ENCODE peak calls at places on chromosomes 2 and 18, in five cellular contexts. One of them, this sample, is unnamed.

GRCh38 chr2:240230424-240230945 is 90.0 kb upstream of the OTOS start:
- DNase-seq in NCI-H1092: no peak
- DNase-seq in activated effector memory CD4-positive, alpha-beta T cell treated with Interleukin-2 at 50 U/mL for 16 hours: no peak
- DNase-seq in RPMI7951: no peak
- DNase-seq in islet precursor cell: no peak
- DNase-seq in this sample: no peak

GRCh38 chr2:238963164-238963969 is 115.5 kb downstream of the TWIST2 start:
- DNase-seq in islet precursor cell: peak
- DNase-seq in NCI-H1092: no peak
- DNase-seq in activated effector memory CD4-positive, alpha-beta T cell treated with Interleukin-2 at 50 U/mL for 16 hours: no peak
- DNase-seq in RPMI7951: peak
- DNase-seq in this sample: no peak

GRCh38 chr18:66013976-66014375 is 263.2 kb downstream of the CDH7 start:
- DNase-seq in RPMI7951: no peak
- DNase-seq in activated effector memory CD4-positive, alpha-beta T cell treated with Interleukin-2 at 50 U/mL for 16 hours: no peak
- DNase-seq in NCI-H1092: no peak
- DNase-seq in islet precursor cell: no peak
- DNase-seq in this sample: no peak

GRCh38 chr2:191198271-191198670 is 46.9 kb upstream of the MYO1B start:
- DNase-seq in NCI-H1092: no peak
- DNase-seq in islet precursor cell: no peak
- DNase-seq in activated effector memory CD4-positive, alpha-beta T cell treated with Interleukin-2 at 50 U/mL for 16 hours: no peak
- DNase-seq in RPMI7951: no peak
- DNase-seq in this sample: no peak

GRCh38 chr2:119371111-119371510 is 4.3 kb downstream of the DBI start:
- DNase-seq in activated effector memory CD4-positive, alpha-beta T cell treated with Interleukin-2 at 50 U/mL for 16 hours: no peak
- DNase-seq in islet precursor cell: no peak
- DNase-seq in RPMI7951: peak
- DNase-seq in NCI-H1092: no peak
- DNase-seq in this sample: no peak

GRCh38 chr2:190407662-190408537 is at the start of gene MFSD6:
- DNase-seq in RPMI7951: peak
- DNase-seq in NCI-H1092: peak
- DNase-seq in islet precursor cell: peak
- DNase-seq in activated effector memory CD4-positive, alpha-beta T cell treated with Interleukin-2 at 50 U/mL for 16 hours: peak
- DNase-seq in this sample: no peak

GRCh38 chr2:12950957-12951656 is 234.4 kb downstream of the TRIB2 start:
- DNase-seq in activated effector memory CD4-positive, alpha-beta T cell treated with Interleukin-2 at 50 U/mL for 16 hours: no peak
- DNase-seq in NCI-H1092: no peak
- DNase-seq in RPMI7951: peak
- DNase-seq in islet precursor cell: peak
- DNase-seq in this sample: no peak

GRCh38 chr2:37635359-37636208 is 35.9 kb downstream of the CDC42EP3 start:
- DNase-seq in RPMI7951: peak
- DNase-seq in islet precursor cell: no peak
- DNase-seq in activated effector memory CD4-positive, alpha-beta T cell treated with Interleukin-2 at 50 U/mL for 16 hours: peak
- DNase-seq in NCI-H1092: no peak
- DNase-seq in this sample: no peak

GRCh38 chr2:158882297-158882696 is 86.1 kb upstream of the TANC1 start:
- DNase-seq in islet precursor cell: no peak
- DNase-seq in RPMI7951: no peak
- DNase-seq in activated effector memory CD4-positive, alpha-beta T cell treated with Interleukin-2 at 50 U/mL for 16 hours: no peak
- DNase-seq in NCI-H1092: no peak
- DNase-seq in this sample: no peak